ENCODE peak calls at places on chromosome 4, in four cellular contexts. Z is IMR-90, A is breast epithelium, Q is heart left ventricle. C is an unnamed sample.

GRCh38 chr4:37892641-37893040 is 1.8 kb downstream of the TBC1D1 start:
- DNase-seq in Z (no peak), Q (no peak), A (no peak), C (no peak)

GRCh38 chr4:30790998-30791397 is 70.8 kb downstream of the PCDH7 start:
- DNase-seq in Q (no peak), A (no peak), Z (no peak), C (no peak)

GRCh38 chr4:76782837-76783236 is 115.1 kb downstream of the SOWAHB start:
- DNase-seq in Q (no peak), A (no peak), Z (peak; percentile 85), C (no peak)

GRCh38 chr4:12791536-12791935 is 692.6 kb downstream of the RAB28 start:
- DNase-seq in Z (no peak), A (no peak), Q (peak; percentile 64), C (no peak)

GRCh38 chr4:3868146-3868840 is 102.1 kb downstream of the ADRA2C start:
- DNase-seq in Z (peak; percentile 20), A (no peak), Q (no peak), C (no peak)

GRCh38 chr4:21544410-21544809 is 404.2 kb downstream of the KCNIP4 start:
- DNase-seq in Q (no peak), Z (no peak), A (no peak), C (no peak)

GRCh38 chr4:182126567-182126966 is 116.6 kb upstream of the TENM3 start:
- DNase-seq in A (no peak), Z (peak; percentile 60), Q (no peak), C (no peak)

GRCh38 chr4:95217197-95217596 is 331.6 kb downstream of the UNC5C start:
- DNase-seq in A (no peak), Q (no peak), Z (no peak), C (no peak)

GRCh38 chr4:145375416-145375815 is 106.2 kb upstream of the SMAD1 start:
- DNase-seq in A (no peak), Z (no peak), Q (no peak), C (no peak)

GRCh38 chr4:145380123-145380522 is 101.5 kb upstream of the SMAD1 start:
- DNase-seq in Q (no peak), Z (no peak), A (no peak), C (no peak)

GRCh38 chr4:145387079-145387478 is 94.6 kb upstream of the SMAD1 start:
- DNase-seq in A (no peak), Q (no peak), Z (no peak), C (no peak)

GRCh38 chr4:145381163-145381562 is 100.5 kb upstream of the SMAD1 start:
- DNase-seq in Z (no peak), Q (no peak), A (no peak), C (no peak)
- H3K4me3 ChIP-seq in Z (no peak overlapping the region), Q (no peak overlapping the region), A (no peak overlapping the region), C (no peak overlapping the region)

DNA sequence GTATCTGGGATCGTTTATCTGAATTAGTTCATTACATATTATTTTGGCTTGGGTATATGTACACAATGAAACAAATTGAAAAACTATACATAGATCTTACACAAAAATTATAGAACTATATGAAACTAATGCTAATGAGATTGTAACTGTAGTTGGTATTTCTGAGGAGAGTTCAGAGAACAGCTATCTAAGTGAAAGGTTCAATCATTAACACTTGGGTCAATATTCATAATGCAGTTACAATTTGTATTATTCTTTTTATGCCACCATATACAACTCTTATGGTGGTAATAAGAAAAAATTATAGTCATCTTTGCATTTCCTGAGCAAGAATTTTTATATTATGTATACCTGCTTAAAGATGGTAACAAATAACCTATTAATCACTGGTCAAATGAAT is 461.0 kb downstream of the GRXCR1 start:
- DNase-seq in Z (no peak), Q (no peak), A (no peak), C (no peak)
- H3K27me3 ChIP-seq in Z (no peaks in the 10 kb centered on the region), Q (no peaks in the 10 kb centered on the region), A (no peaks in the 10 kb centered on the region), C (no peaks in the 10 kb centered on the region)

GRCh38 chr4:186726150-186726439 is 2.4 kb upstream of the FAT1 start:
- DNase-seq in Q (no peak), A (no peak), Z (no peak), C (no peak)
- H3K9me3 ChIP-seq in Q (no peaks in the 10 kb centered on the region), A (no peaks in the 10 kb centered on the region), Z (no peaks in the 10 kb centered on the region), C (peaks cover 2% of the 10 kb centered on the region)

DNA sequence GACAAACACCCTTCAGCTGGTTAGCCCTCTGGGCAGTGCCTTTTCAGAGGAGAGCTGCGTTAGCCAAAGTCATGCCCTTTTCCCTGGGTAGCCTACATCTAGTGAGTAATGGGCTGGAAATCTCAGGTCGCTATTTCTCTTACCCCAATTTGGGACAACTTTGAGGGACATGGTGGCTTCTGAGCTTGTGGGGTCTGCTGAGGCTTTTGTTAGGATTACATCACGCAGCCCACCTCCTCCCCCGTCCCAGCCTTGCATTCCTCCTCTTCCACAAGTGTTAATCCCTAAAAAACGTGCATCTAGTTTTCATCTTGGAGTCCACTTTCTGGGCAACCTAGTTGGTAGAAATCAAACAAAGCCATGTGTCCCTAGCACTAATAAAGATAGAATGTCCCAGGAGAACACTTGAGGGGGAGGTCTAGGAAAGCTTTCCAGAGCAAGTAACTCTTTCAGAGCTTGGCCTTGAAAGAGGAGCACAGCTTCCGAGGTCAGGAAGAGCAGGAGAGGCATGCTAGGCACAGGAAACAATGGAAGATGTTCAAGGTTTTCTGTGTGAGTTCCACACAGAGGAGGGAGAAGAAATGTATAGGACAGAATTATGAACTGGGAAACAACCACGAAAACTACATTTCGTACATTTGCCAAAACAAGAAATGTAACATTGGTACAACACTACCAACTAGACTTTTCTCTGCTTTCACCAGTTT is 2.8 kb downstream of the MRFAP1 start:
- DNase-seq in Z (no peak), A (no peak), Q (no peak), C (no peak)
- H3K4me3 ChIP-seq in Z (no peak overlapping the region), A (peak overlapping the region; percentile 2), Q (no peak overlapping the region), C (no peak overlapping the region)

GRCh38 chr4:84499065-84499982 is at the start of gene NKX6-1:
- DNase-seq in Q (peak; percentile 50), Z (peak; percentile 53), A (peak; percentile 51), C (peak; percentile 91)
- H3K27me3 ChIP-seq in Q (peaks cover 92% of the 10 kb centered on the region), Z (peaks cover 82% of the 10 kb centered on the region), A (peaks cover 100% of the 10 kb centered on the region), C (no peaks in the 10 kb centered on the region)

DNA sequence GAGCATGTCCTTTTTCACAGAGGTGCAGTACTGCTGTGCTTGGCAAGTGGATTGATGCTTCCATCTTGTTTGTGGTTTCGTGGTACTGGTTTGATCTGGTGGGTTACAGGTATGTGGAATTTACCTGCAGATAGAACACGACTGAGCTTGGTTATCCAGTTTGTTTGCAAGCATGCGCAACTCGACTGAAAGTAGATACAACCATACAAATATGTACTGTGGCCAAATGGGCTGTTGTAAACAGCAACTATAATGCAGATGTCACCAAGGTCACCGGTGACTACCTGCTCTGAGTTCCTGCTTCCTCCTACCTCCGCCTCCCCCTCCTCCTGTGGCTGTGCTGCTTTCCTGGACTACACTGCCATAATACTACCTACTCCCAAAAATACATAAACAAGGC is 12.4 kb downstream of the CWH43 start:
- DNase-seq in A (no peak), Z (no peak), Q (no peak), C (no peak)
- H3K9me3 ChIP-seq in A (no peaks in the 10 kb centered on the region), Z (no peaks in the 10 kb centered on the region), Q (no peaks in the 10 kb centered on the region), C (no peaks in the 10 kb centered on the region)

GRCh38 chr4:57048590-57049304 is 61.4 kb downstream of the IGFBP7 start:
- DNase-seq in A (no peak), Q (no peak), Z (peak; percentile 43), C (no peak)
- H3K4me3 ChIP-seq in A (no peak overlapping the region), Q (no peak overlapping the region), Z (no peak overlapping the region), C (no peak overlapping the region)

GRCh38 chr4:140497428-140497775 is 691 bp downstream of the MGAT4D start:
- DNase-seq in Q (no peak), A (no peak), Z (no peak), C (no peak)
- H3K27me3 ChIP-seq in Q (peaks cover 16% of the 10 kb centered on the region), A (peaks cover 31% of the 10 kb centered on the region), Z (peaks cover 44% of the 10 kb centered on the region), C (no peaks in the 10 kb centered on the region)

GRCh38 chr4:128501239-128501638 is 213.6 kb upstream of the PGRMC2 start:
- DNase-seq in Q (no peak), Z (no peak), A (no peak), C (no peak)

DNA sequence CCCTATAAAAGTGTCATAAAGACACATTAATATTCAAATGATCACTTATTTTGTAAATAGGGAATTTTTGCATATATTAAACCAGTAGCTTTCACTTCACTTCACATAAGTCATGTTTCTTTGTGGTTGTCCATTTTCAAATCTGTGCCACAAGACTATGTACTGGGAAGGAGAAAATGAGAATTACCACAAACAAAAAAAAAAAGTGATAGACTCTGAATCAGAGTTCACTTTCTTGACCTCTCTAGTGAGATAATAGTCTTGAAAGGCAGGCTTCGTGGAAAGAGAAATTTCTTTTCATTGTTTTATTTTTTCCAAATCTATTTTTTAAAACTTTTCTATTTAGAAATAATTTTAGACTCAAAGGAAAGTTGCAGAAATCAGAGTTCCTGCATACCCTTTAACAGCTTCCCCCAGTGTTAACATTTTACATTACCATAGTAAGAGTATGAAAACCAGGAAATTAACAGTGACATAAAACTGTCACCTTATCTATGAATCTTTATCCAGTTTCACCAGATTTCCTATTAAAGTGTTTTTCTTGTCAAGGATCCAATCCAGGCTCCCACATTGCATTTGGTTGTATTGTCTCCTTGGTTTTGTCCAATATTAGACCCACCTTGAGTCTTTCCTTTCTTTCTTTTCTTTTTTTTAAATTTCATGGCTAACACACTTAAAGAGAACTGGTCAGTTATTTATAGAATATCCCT is 215.4 kb upstream of the PGRMC2 start:
- DNase-seq in A (no peak), Z (no peak), Q (no peak), C (no peak)
- H3K9me3 ChIP-seq in A (peaks cover 32% of the 10 kb centered on the region), Z (peaks cover 12% of the 10 kb centered on the region), Q (no peaks in the 10 kb centered on the region), C (no peaks in the 10 kb centered on the region)

GRCh38 chr4:16897991-16898827 is at the start of gene LDB2:
- DNase-seq in A (peak; percentile 24), Q (peak; percentile 85), Z (peak; percentile 88), C (peak; percentile 88)
- H3K4me3 ChIP-seq in A (peak within 1 kb of the TSS; percentile 69), Q (peak within 1 kb of the TSS; percentile 77), Z (peak within 1 kb of the TSS; percentile 88), C (peak within 1 kb of the TSS; percentile 60)

C was measured in MG63.